ENCODE peak calls at places on chromosome 9, in six cellular contexts. T is spleen, S is astrocyte of the spinal cord, F is epithelial cell of esophagus, J is AG09309, G is heart left ventricle. O is an unnamed sample.

GRCh38 chr9:5817776-5818336 is 15.1 kb downstream of the ERMP1 start:
- DNase-seq in T (no peak), S (peak), F (peak), J (no peak), G (no peak), O (no peak)

GRCh38 chr9:73239868-73240267 is 88.2 kb downstream of the ANXA1 start:
- DNase-seq in T (no peak), S (no peak), F (peak), J (no peak), G (no peak), O (no peak)

GRCh38 chr9:125593581-125593980 is 113.4 kb downstream of the MAPKAP1 start:
- DNase-seq in T (no peak), S (no peak), F (peak), J (no peak), G (no peak), O (no peak)

GRCh38 chr9:71368157-71368556 is 246.7 kb upstream of the TRPM3 start:
- DNase-seq in T (no peak), S (no peak), F (no peak), J (no peak), G (no peak), O (no peak)

GRCh38 chr9:95078516-95078915 is 239.0 kb downstream of the FANCC start:
- DNase-seq in T (no peak), S (no peak), F (no peak), J (no peak), G (no peak), O (no peak)

GRCh38 chr9:136219276-136219675 is 14.3 kb upstream of the LHX3 start:
- DNase-seq in T (no peak), S (peak), F (peak), J (peak), G (no peak), O (peak)

GRCh38 chr9:82682431-82682830 is 380.5 kb downstream of the RASEF start:
- DNase-seq in T (no peak), S (no peak), F (no peak), J (no peak), G (no peak), O (no peak)

GRCh38 chr9:117906763-117907162 is 202.6 kb downstream of the TLR4 start:
- DNase-seq in T (no peak), S (no peak), F (no peak), J (no peak), G (no peak), O (no peak)

GRCh38 chr9:132167192-132167591 is 5.3 kb downstream of the NTNG2 start:
- DNase-seq in T (no peak), S (no peak), F (no peak), J (no peak), G (peak), O (no peak)

GRCh38 chr9:108443741-108444140 is 412.0 kb downstream of the ACTL7B start:
- DNase-seq in T (no peak), S (peak), F (peak), J (no peak), G (no peak), O (peak)

GRCh38 chr9:33167949-33168535 is 906 bp upstream of the B4GALT1 start:
- DNase-seq in T (no peak), S (no peak), F (no peak), J (no peak), G (peak), O (no peak)

GRCh38 chr9:113215142-113215541 is 5.9 kb downstream of the FKBP15 start:
- DNase-seq in T (no peak), S (peak), F (peak), J (no peak), G (no peak), O (no peak)

GRCh38 chr9:19479874-19480273 is 71.1 kb downstream of the ACER2 start:
- DNase-seq in T (no peak), S (no peak), F (no peak), J (no peak), G (no peak), O (no peak)

GRCh38 chr9:650362-650761 is 191.1 kb upstream of the DMRT1 start:
- DNase-seq in T (no peak), S (no peak), F (peak), J (no peak), G (no peak), O (no peak)

GRCh38 chr9:114898741-114899140 is 31.6 kb downstream of the TNFSF8 start:
- DNase-seq in T (peak), S (no peak), F (no peak), J (no peak), G (peak), O (no peak)
- H3K4me3 ChIP-seq in T (no peak), S (no peak), F (no peak), J (no peak), G (no peak), O (no peak)

DNA sequence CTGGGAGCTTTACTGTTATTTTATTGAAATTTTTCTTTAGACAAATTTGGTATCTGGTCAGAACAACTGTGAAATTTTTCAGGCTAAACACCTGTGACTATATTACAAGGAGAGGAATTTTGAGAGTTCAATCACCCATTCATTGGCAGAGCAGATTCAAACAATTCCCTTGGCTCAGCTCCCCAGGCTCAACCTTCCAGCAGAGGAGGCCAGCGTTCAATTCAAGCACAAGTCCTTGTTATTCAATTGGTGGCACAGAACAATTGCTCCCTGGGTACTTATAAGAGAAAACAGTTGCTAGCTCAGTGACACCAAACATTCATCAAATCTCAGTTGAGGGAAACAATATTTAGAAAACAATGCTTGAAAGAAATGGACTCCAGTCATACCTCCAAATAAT is 83.3 kb downstream of the SUSD1 start:
- DNase-seq in T (no peak), S (peak), F (peak), J (no peak), G (no peak), O (no peak)
- TF ChIP-seq CTCF in T (no peak), S (peak), F (peak), J (peak), G (no peak), O (peak)

DNA sequence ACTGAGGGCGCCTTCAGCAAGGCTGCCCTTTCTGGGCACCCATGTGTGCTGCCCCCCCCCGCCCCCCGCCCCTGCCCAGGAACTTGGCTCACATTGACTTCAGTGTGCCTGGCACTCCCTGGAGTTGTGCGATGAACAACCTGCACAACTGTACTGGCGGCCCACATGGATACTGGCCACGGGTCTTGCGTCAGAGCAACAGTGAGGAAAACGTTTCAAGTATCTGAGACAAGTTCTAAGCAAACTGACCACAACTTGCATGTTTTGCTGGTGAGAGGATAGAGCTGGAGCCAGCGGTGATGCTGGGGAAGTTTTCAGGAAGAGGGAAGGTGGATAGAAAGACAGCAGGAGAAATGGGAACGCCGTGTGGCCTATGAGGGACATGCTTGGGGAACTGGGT is 45.4 kb downstream of the HABP4 start:
- DNase-seq in T (no peak), S (peak), F (peak), J (peak), G (no peak), O (peak)
- H3K4me3 ChIP-seq in T (no peak), S (no peak), F (no peak), J (no peak), G (no peak), O (no peak)

GRCh38 chr9:83707768-83708514 is at the start of gene UBQLN1:
- DNase-seq in T (peak), S (peak), F (peak), J (peak), G (peak), O (peak)
- TF ChIP-seq CTCF in T (peak), S (no peak), F (no peak), J (no peak), G (no peak), O (no peak)

DNA sequence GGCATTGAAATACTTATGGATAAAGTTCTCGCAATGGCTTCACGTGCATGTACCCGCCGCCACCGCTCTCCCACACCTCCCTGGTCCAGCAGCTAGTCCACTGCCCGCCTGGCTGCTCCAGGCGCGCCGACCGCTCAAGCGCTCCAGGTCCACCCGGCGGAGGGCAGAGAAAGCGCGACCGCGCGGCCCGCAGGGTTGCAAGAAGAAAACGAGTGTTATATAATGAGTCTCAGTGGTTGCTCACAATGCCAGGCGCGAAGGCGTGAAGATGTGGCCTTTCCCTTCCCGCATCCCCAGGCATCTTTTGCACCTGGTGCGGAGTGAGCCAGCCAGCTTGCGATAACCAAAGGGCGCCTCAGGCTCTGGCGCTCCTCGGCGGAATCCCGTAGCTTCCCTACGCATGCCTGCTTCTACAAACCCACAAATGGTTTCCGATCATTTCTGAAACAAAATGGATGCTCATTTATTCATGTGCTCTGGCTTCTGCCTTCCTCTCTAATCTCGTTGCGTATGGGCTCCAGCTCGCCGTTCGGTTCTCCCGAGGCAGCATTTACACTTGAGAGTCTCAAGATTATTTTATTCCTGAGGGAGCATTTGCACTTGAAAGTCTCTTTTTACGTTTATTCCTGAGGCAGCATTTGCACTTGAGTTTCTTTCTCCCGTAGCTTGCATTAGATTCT is 25.7 kb downstream of the CDKN2A start:
- DNase-seq in T (no peak), S (peak), F (peak), J (no peak), G (no peak), O (no peak)
- H3K4me3 ChIP-seq in T (no peak), S (no peak), F (no peak), J (no peak), G (no peak), O (peak)

DNA sequence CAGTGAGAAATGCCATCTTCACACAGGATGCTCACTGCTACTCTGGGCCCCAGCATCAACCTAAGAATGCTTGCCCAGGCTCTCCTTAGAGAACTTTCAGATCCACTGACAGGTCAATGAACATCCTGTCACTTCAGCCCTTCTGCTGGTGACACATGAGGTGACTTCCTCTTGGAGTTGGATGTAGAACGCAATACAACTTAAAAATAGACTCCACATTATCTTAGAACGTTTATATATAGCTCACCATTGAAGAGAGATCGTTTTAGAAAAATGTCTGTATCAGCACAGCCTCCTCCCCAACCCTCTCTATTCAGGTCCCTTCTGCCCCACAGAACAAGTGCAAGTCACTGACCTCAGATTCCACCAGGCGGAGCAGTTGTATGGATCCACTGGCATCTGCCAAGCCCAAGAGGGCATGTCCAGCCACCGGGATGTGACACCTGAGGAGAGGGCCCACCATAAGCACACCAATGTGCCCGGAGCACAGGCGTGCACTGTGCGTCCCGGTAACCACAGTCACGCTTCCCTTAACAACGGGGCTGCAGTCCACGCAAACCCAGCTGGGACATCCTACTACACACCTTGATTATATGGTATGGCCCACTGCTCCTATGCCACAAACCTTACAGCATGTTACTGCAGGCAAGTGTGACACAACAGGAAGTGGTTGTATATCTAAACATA is 2.9 kb downstream of the DPH7 start:
- DNase-seq in T (no peak), S (no peak), F (peak), J (no peak), G (no peak), O (no peak)
- TF ChIP-seq CTCF in T (no peak), S (no peak), F (no peak), J (no peak), G (no peak), O (no peak)

DNA sequence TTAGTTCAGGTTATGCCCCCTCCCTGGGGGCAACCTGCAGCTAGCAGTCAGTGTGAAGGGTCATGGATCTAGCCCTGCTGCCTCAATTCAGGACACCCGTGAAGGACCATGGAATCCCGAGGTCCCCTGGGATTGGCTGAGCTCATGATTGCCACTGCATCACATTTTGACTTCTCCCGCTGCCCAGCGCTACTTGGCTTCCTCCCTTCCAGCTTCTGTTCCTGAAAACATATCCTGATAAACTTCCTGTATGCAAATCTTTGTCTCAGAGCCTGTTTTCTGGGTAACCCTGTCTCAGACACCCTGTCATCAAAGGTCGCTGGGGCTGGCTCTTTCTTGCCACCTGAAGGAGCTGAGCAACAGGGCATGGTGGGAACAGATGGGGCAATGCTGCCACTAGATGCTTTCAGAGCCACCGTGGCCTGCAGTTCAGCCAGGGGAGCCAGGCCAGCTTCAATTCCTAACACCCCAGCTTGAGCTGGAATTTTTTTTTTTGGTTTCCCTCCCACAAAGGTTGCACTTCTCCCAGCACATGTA is 154.3 kb upstream of the TBC1D2 start:
- DNase-seq in T (no peak), S (no peak), F (no peak), J (no peak), G (no peak), O (no peak)
- H3K4me3 ChIP-seq in T (no peak), S (no peak), F (no peak), J (no peak), G (no peak), O (no peak)

DNA sequence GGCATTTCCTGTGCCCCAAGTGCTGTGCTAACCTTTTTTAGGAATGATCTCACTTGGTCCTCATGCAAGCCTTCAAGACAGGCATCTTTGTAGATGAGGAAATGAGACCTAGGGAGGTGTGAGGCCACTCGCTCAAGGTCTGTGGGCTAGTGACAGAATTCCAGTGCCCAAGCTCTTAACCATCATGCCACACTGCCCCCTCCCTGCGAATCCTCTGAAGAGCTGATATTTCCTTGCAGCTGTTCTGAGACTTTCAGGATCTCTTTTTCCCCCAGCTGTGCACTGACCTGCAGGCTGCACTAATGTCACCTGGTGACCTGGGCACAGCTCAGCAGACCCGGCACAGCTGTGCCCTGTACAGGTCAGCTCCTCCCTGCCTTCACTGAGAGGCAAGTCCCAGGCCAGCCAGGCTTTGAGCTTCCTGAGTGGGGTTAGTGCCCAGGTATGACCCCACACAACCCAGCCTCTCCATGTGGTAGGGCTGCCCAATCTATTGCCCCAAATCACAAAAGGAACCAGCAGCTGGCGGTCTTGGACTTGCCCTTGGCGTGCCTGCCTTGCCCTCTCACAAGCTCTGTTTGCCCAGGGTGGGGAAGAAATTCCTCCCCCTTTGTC is 32.7 kb downstream of the MORN5 start:
- DNase-seq in T (peak), S (no peak), F (no peak), J (no peak), G (no peak), O (no peak)
- TF ChIP-seq CTCF in T (no peak), S (no peak), F (no peak), J (no peak), G (no peak), O (no peak)

DNA sequence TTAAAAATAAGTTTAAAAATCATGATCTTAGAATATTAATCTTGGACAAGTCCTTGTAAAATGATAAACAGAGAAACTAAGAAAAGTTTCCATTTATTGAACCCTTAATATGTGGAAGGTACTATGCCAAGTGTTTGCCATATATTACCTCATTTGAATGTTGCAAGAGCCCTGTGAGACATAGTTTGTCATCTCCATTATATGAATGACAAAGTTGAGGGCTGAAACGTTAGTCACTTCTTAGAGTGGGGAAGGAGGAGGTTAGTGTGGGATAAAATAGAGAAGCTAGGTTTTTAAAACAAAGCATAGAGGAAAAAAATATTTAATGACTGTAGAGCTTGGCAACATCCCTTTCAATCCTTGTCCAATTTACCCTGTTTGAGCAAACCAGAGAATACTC is 2.0 kb downstream of the TNC start:
- DNase-seq in T (no peak), S (peak), F (peak), J (no peak), G (no peak), O (no peak)
- H3K4me3 ChIP-seq in T (peak), S (peak), F (no peak), J (peak), G (no peak), O (peak)